ENCODE peak calls at places on chromosomes 7 and 10, in four cellular contexts. W, J, L and V are unnamed samples.

GRCh38 chr7:40469481-40469880 is 334.7 kb downstream of the SUGCT start:
- DNase-seq in W (no peak), J (no peak), L (no peak), V (no peak)

GRCh38 chr7:157502701-157503111 is 165.9 kb downstream of the DNAJB6 start:
- DNase-seq in J (no peak), W (no peak), L (no peak), V (no peak)

GRCh38 chr7:112080974-112081373 is 125.2 kb downstream of the DOCK4 start:
- DNase-seq in J (no peak), W (no peak), L (no peak), V (no peak)

GRCh38 chr10:21749788-21750187 is 215.8 kb downstream of the MLLT10 start:
- DNase-seq in J (no peak), L (no peak), W (no peak), V (no peak)

GRCh38 chr10:91335147-91335546 is 75.0 kb upstream of the HECTD2 start:
- DNase-seq in W (no peak), L (no peak), J (peak; percentile 22), V (peak; percentile 4)

GRCh38 chr7:115476666-115477065 is 553.9 kb downstream of the TFEC start:
- DNase-seq in L (no peak), J (no peak), W (no peak), V (no peak)

GRCh38 chr10:642186-642890 is 47.1 kb downstream of the DIP2C start:
- DNase-seq in L (peak; percentile 24), J (no peak), W (no peak), V (peak; percentile 76)

GRCh38 chr7:131633342-131633843 is 77.0 kb upstream of the PODXL start:
- DNase-seq in W (no peak), L (no peak), J (no peak), V (no peak)

GRCh38 chr7:27359167-27359731 is 116.6 kb downstream of the EVX1 start:
- DNase-seq in J (no peak), L (no peak), W (no peak), V (no peak)

GRCh38 chr7:117192108-117192507 is 130.8 kb downstream of the WNT2 start:
- DNase-seq in L (no peak), W (no peak), J (no peak), V (no peak)

GRCh38 chr7:3451696-3452095 is 150.6 kb downstream of the SDK1 start:
- DNase-seq in L (no peak), J (no peak), W (no peak), V (no peak)

GRCh38 chr7:154953006-154953684 is 49.8 kb downstream of the PAXIP1 start:
- DNase-seq in W (peak; percentile 38), L (peak; percentile 51), J (peak; percentile 24), V (no peak)

GRCh38 chr10:90064295-90064694 is 362.9 kb downstream of the KIF20B start:
- DNase-seq in W (no peak), L (no peak), J (no peak), V (no peak)

GRCh38 chr7:23544913-23545354 is 13.2 kb upstream of the TRA2A start:
- DNase-seq in L (no peak), W (peak; percentile 43), J (peak; percentile 69), V (peak; percentile 74)

GRCh38 chr10:26199841-26200240 is 16.7 kb upstream of the GAD2 start:
- DNase-seq in J (no peak), W (no peak), L (no peak), V (no peak)

GRCh38 chr10:76910184-76910962 is 727.2 kb downstream of the KCNMA1 start:
- DNase-seq in L (no peak), J (no peak), W (no peak), V (no peak)

GRCh38 chr7:72080865-72081264 is 331.3 kb downstream of the CALN1 start:
- DNase-seq in J (no peak), L (no peak), W (no peak), V (no peak)

GRCh38 chr7:141200191-141201108 is 126.6 kb downstream of the TMEM178B start:
- DNase-seq in L (no peak), W (no peak), J (no peak), V (no peak)

GRCh38 chr10:112230325-112230988 is 46.9 kb upstream of the GPAM start:
- DNase-seq in W (peak; percentile 59), L (no peak), J (no peak), V (no peak)

GRCh38 chr7:140661124-140661523 is 11.6 kb upstream of the ADCK2 start:
- DNase-seq in J (no peak), L (no peak), W (no peak), V (no peak)

GRCh38 chr10:20596911-20597310 is 300.2 kb downstream of the NEBL start:
- DNase-seq in L (no peak), W (no peak), J (no peak), V (no peak)
- TF ChIP-seq CTCF in L (no peak), W (no peak), J (no peak), V (no peak)

GRCh38 chr7:1460757-1461639 is 1.7 kb upstream of the MICALL2 start:
- DNase-seq in L (peak; percentile 81), J (no peak), W (peak; percentile 73), V (peak; percentile 89)
- H3K4me3 ChIP-seq in L (no peak overlapping the region), J (no peak overlapping the region), W (peak overlapping the region; percentile 69), V (peak overlapping the region; percentile 2)

GRCh38 chr10:132498562-132499366 is 38.8 kb upstream of the INPP5A start:
- DNase-seq in J (no peak), W (no peak), L (peak; percentile 7), V (no peak)
- H3K4me1 ChIP-seq in J (no peaks in the 10 kb centered on the region), W (no peaks in the 10 kb centered on the region), L (no peaks in the 10 kb centered on the region), V (no peaks in the 10 kb centered on the region)

GRCh38 chr7:129612112-129613015 is 844 bp downstream of the NRF1 start:
- DNase-seq in J (no peak), L (peak; percentile 63), W (no peak), V (peak; percentile 29)

GRCh38 chr7:129609666-129610065 is 1.9 kb upstream of the NRF1 start:
- DNase-seq in J (no peak), L (no peak), W (no peak), V (no peak)

GRCh38 chr7:129610709-129611245 is 743 bp upstream of the NRF1 start:
- DNase-seq in L (no peak), J (no peak), W (no peak), V (no peak)

GRCh38 chr7:129613016-129613337 is 1.5 kb downstream of the NRF1 start:
- DNase-seq in L (no peak), J (no peak), W (no peak), V (no peak)

DNA sequence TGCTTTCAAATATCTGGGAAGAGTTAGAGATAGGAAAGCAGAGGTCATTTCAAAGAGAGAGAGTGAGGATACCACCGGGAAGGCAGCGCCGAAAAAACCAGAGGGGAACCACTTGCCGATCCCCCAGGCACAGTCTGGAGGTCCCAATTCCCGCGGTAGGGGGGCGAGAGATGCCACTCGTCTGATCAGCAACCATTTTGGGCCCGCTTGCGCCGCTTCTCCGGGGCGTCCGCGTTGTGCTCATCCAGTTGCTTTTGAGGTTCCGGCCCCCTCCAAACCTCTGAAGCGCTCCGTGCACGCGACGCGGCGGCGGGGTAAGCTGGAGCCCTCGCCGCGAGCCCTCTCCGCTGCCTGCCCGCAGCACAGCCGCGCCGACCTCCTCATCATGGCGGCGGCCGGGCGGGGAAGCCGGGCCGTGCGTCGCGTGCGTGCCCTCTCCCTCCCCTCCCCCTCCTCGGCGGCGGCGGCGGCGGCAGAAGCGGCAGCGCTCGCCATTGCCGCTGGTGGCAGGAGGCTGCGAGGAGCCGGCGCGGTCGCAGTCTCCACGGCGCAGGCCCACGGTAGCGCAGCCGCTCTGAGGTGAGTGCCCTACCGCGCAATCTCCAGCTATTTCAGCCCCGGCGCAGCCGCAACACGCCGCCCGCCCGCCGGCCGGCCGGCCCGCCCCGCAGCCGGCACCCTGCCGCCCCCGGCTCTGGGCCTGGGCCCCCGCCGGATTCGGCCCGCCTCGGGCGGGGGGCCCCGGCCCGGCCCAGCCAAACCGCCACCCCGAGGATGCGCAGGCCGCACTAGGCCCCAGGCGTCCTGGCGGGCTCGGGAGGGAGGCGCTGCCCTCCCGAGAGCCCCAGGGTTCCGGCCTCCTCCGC is at the start of gene NRF1:
- DNase-seq in L (peak; percentile 91), J (peak; percentile 48), W (peak; percentile 67), V (peak; percentile 90)
- TF ChIP-seq CTCF in L (no peak), J (no peak), W (peak; percentile 37), V (peak; percentile 5)

GRCh38 chr7:12062062-12062461 is 149.0 kb upstream of the TMEM106B start:
- DNase-seq in L (no peak), J (no peak), W (no peak), V (no peak)
- H3K4me3 ChIP-seq in L (no peak overlapping the region), J (no peak overlapping the region), W (no peak overlapping the region), V (no peak overlapping the region)

GRCh38 chr7:137690635-137691034 is 156.1 kb downstream of the DGKI start:
- DNase-seq in J (no peak), W (no peak), L (no peak), V (no peak)

GRCh38 chr7:137687556-137688280 is 159.1 kb downstream of the DGKI start:
- DNase-seq in J (no peak), L (no peak), W (no peak), V (no peak)

GRCh38 chr7:137691566-137691965 is 155.2 kb downstream of the DGKI start:
- DNase-seq in W (no peak), J (no peak), L (no peak), V (no peak)

GRCh38 chr7:137692399-137692798 is 154.4 kb downstream of the DGKI start:
- DNase-seq in J (no peak), L (no peak), W (no peak), V (no peak)

GRCh38 chr7:137689761-137690160 is 157.0 kb downstream of the DGKI start:
- DNase-seq in J (no peak), L (no peak), W (no peak), V (no peak)
- H3K4me1 ChIP-seq in J (no peaks in the 10 kb centered on the region), L (no peaks in the 10 kb centered on the region), W (no peaks in the 10 kb centered on the region), V (no peaks in the 10 kb centered on the region)